ENCODE peak calls at places on chromosome 3, in ten cellular contexts. G is pulmonary artery endothelial cell; N is activated gamma-delta T cell; Q is naive thymus-derived CD8-positive, alpha-beta T cell; V is activated CD4-positive, alpha-beta T cell treated with anti-CD3 and anti-CD28 coated beads, Interleukin-2, amount 50 U/mL, for 48 hours; D is T-helper 17 cell; F is NCI-H1105; K is tibial nerve; Z is AML-193; B is body of pancreas. Y is an unnamed sample.

GRCh38 chr3:105781871-105782270 is 86.9 kb downstream of the CBLB start:
- DNase-seq in G (no peak), N (no peak), Q (no peak), V (no peak), D (no peak), F (no peak), K (no peak), Z (no peak), B (no peak), Y (no peak)

GRCh38 chr3:141095546-141095937 is 44.4 kb downstream of the SPSB4 start:
- DNase-seq in G (no peak), N (no peak), Q (no peak), V (no peak), D (no peak), F (no peak), K (no peak), Z (no peak), B (no peak), Y (no peak)

GRCh38 chr3:123723527-123724168 is 138.8 kb upstream of the HACD2 start:
- DNase-seq in G (peak; percentile 44), N (no peak), Q (peak; percentile 10), V (peak; percentile 34), D (no peak), F (peak; percentile 86), K (peak; percentile 65), Z (peak; percentile 87), B (peak; percentile 62), Y (peak; percentile 63)

GRCh38 chr3:195760345-195760983 is 39.7 kb downstream of the MUC20 start:
- DNase-seq in G (no peak), N (no peak), Q (no peak), V (no peak), D (no peak), F (peak; percentile 98), K (no peak), Z (no peak), B (no peak), Y (no peak)

GRCh38 chr3:69930564-69930963 is 69.0 kb upstream of the SAMMSON start:
- DNase-seq in G (no peak), N (no peak), Q (no peak), V (no peak), D (no peak), F (no peak), K (no peak), Z (no peak), B (no peak), Y (no peak)

GRCh38 chr3:66035763-66036477 is 2.8 kb downstream of the MAGI1 start:
- DNase-seq in G (no peak), N (no peak), Q (no peak), V (no peak), D (no peak), F (no peak), K (no peak), Z (no peak), B (peak; percentile 26), Y (no peak)

GRCh38 chr3:187999821-188000220 is 154.1 kb upstream of the LPP start:
- DNase-seq in G (no peak), N (no peak), Q (peak; percentile 8), V (peak; percentile 32), D (peak; percentile 19), F (no peak), K (no peak), Z (peak; percentile 82), B (no peak), Y (no peak)

GRCh38 chr3:36372534-36372935 is 7.8 kb upstream of the STAC start:
- DNase-seq in G (no peak), N (no peak), Q (no peak), V (no peak), D (no peak), F (no peak), K (no peak), Z (no peak), B (no peak), Y (no peak)

GRCh38 chr3:161031134-161031533 is 74.0 kb downstream of the B3GALNT1 start:
- DNase-seq in G (no peak), N (no peak), Q (no peak), V (no peak), D (no peak), F (no peak), K (no peak), Z (no peak), B (no peak), Y (no peak)

GRCh38 chr3:42749025-42749752 is 23.9 kb downstream of the CCDC13 start:
- DNase-seq in G (no peak), N (no peak), Q (no peak), V (no peak), D (no peak), F (no peak), K (no peak), Z (no peak), B (peak; percentile 48), Y (no peak)

GRCh38 chr3:14789640-14790285 is 29.0 kb upstream of the FGD5 start:
- DNase-seq in G (no peak), N (no peak), Q (no peak), V (no peak), D (no peak), F (no peak), K (no peak), Z (no peak), B (no peak), Y (no peak)

GRCh38 chr3:177830411-177830849 is 633.1 kb upstream of the TBL1XR1 start:
- DNase-seq in G (no peak), N (no peak), Q (no peak), V (no peak), D (no peak), F (peak; percentile 78), K (peak; percentile 72), Z (no peak), B (no peak), Y (no peak)

GRCh38 chr3:126620743-126621142 is 34.2 kb downstream of the TXNRD3 start:
- DNase-seq in G (no peak), N (no peak), Q (no peak), V (no peak), D (no peak), F (no peak), K (no peak), Z (no peak), B (no peak), Y (no peak)

GRCh38 chr3:129182390-129183180 is 1.1 kb downstream of the CNBP start:
- DNase-seq in G (no peak), N (no peak), Q (no peak), V (no peak), D (no peak), F (no peak), K (no peak), Z (no peak), B (no peak), Y (no peak)

GRCh38 chr3:36741285-36741684 is 23.1 kb downstream of the DCLK3 start:
- DNase-seq in G (no peak), N (no peak), Q (no peak), V (no peak), D (no peak), F (no peak), K (no peak), Z (no peak), B (no peak), Y (peak; percentile 23)

GRCh38 chr3:71210257-71211002 is 373.1 kb downstream of the FOXP1 start:
- DNase-seq in G (no peak), N (no peak), Q (no peak), V (no peak), D (no peak), F (no peak), K (peak; percentile 86), Z (peak; percentile 74), B (peak; percentile 55), Y (no peak)

GRCh38 chr3:158718490-158719170 is 13.6 kb downstream of the RARRES1 start:
- DNase-seq in G (peak; percentile 84), N (no peak), Q (no peak), V (no peak), D (no peak), F (no peak), K (no peak), Z (no peak), B (no peak), Y (no peak)

GRCh38 chr3:177069514-177070329 is 127.6 kb downstream of the TBL1XR1 start:
- DNase-seq in G (no peak), N (no peak), Q (no peak), V (no peak), D (no peak), F (no peak), K (no peak), Z (no peak), B (no peak), Y (no peak)

GRCh38 chr3:65604863-65605526 is 433.7 kb downstream of the MAGI1 start:
- DNase-seq in G (peak; percentile 1), N (no peak), Q (no peak), V (no peak), D (no peak), F (no peak), K (no peak), Z (no peak), B (no peak), Y (no peak)

GRCh38 chr3:147191795-147192385 is 214.5 kb downstream of the ZIC4 start:
- DNase-seq in G (peak; percentile 55), N (no peak), Q (no peak), V (no peak), D (no peak), F (peak; percentile 75), K (peak; percentile 55), Z (peak; percentile 36), B (peak; percentile 26), Y (peak; percentile 46)

GRCh38 chr3:127036209-127037020 is 53.5 kb downstream of the PLXNA1 start:
- DNase-seq in G (no peak), N (no peak), Q (no peak), V (no peak), D (no peak), F (no peak), K (no peak), Z (no peak), B (peak; percentile 13), Y (no peak)

GRCh38 chr3:129282727-129283327 is 4.2 kb downstream of the HMCES start:
- DNase-seq in G (no peak), N (no peak), Q (no peak), V (no peak), D (no peak), F (no peak), K (no peak), Z (no peak), B (no peak), Y (no peak)

GRCh38 chr3:143634991-143635390 is 213.3 kb downstream of the SLC9A9 start:
- DNase-seq in G (no peak), N (no peak), Q (no peak), V (no peak), D (no peak), F (peak; percentile 61), K (no peak), Z (no peak), B (peak; percentile 25), Y (no peak)

GRCh38 chr3:136811701-136812100 is 7.2 kb upstream of the SLC35G2 start:
- DNase-seq in G (no peak), N (no peak), Q (no peak), V (no peak), D (no peak), F (no peak), K (no peak), Z (no peak), B (no peak), Y (no peak)

GRCh38 chr3:186842426-186843038 is at the start of gene ADIPOQ:
- DNase-seq in G (no peak), N (no peak), Q (no peak), V (no peak), D (no peak), F (no peak), K (no peak), Z (no peak), B (no peak), Y (no peak)

GRCh38 chr3:74614133-74614967 is at the start of gene CNTN3:
- DNase-seq in G (no peak), N (peak; percentile 4), Q (no peak), V (no peak), D (no peak), F (peak; percentile 44), K (no peak), Z (no peak), B (peak; percentile 33), Y (peak; percentile 60)

GRCh38 chr3:180617049-180617448 is 15.1 kb downstream of the TTC14 start:
- DNase-seq in G (no peak), N (no peak), Q (no peak), V (no peak), D (no peak), F (no peak), K (no peak), Z (no peak), B (no peak), Y (no peak)

GRCh38 chr3:55588120-55588765 is 101.1 kb upstream of the WNT5A start:
- DNase-seq in G (no peak), N (no peak), Q (no peak), V (no peak), D (no peak), F (no peak), K (no peak), Z (no peak), B (no peak), Y (no peak)

Y was measured in WTC11.